ENCODE peak calls at places on chromosomes 3 and 15, in seven cellular contexts. One of them, this sample, is unnamed.

GRCh38 chr15:80831606-80832224 is 52.5 kb downstream of the CEMIP start:
- DNase-seq in endothelial cell: no peak
- DNase-seq in brain microvascular endothelial cell: no peak
- DNase-seq in AG09309: no peak
- DNase-seq in psoas muscle: no peak
- DNase-seq in activated B cell treated with CpG ODN at 0.5 μM for 24 hours: no peak
- DNase-seq in mammary epithelial cell: no peak
- DNase-seq in this sample: no peak

GRCh38 chr15:67064607-67065530 is 533 bp upstream of the SMAD3 start:
- DNase-seq in endothelial cell: peak
- DNase-seq in brain microvascular endothelial cell: no peak
- DNase-seq in AG09309: no peak
- DNase-seq in psoas muscle: no peak
- DNase-seq in activated B cell treated with CpG ODN at 0.5 μM for 24 hours: no peak
- DNase-seq in mammary epithelial cell: no peak
- DNase-seq in this sample: peak

GRCh38 chr3:134933997-134934396 is 138.9 kb downstream of the EPHB1 start:
- DNase-seq in endothelial cell: no peak
- DNase-seq in brain microvascular endothelial cell: no peak
- DNase-seq in AG09309: no peak
- DNase-seq in psoas muscle: no peak
- DNase-seq in activated B cell treated with CpG ODN at 0.5 μM for 24 hours: no peak
- DNase-seq in mammary epithelial cell: no peak
- DNase-seq in this sample: no peak

GRCh38 chr3:111936967-111937366 is 41.9 kb upstream of the ABHD10 start:
- DNase-seq in endothelial cell: no peak
- DNase-seq in brain microvascular endothelial cell: no peak
- DNase-seq in AG09309: no peak
- DNase-seq in psoas muscle: no peak
- DNase-seq in activated B cell treated with CpG ODN at 0.5 μM for 24 hours: no peak
- DNase-seq in mammary epithelial cell: no peak
- DNase-seq in this sample: no peak

GRCh38 chr15:99719096-99719541 is 14.1 kb downstream of the LYSMD4 start:
- DNase-seq in endothelial cell: no peak
- DNase-seq in brain microvascular endothelial cell: peak
- DNase-seq in AG09309: peak
- DNase-seq in psoas muscle: no peak
- DNase-seq in activated B cell treated with CpG ODN at 0.5 μM for 24 hours: no peak
- DNase-seq in mammary epithelial cell: peak
- DNase-seq in this sample: no peak

GRCh38 chr3:36677331-36678007 is 86.9 kb downstream of the DCLK3 start:
- DNase-seq in endothelial cell: no peak
- DNase-seq in brain microvascular endothelial cell: peak
- DNase-seq in AG09309: peak
- DNase-seq in psoas muscle: no peak
- DNase-seq in activated B cell treated with CpG ODN at 0.5 μM for 24 hours: no peak
- DNase-seq in mammary epithelial cell: peak
- DNase-seq in this sample: no peak

GRCh38 chr3:13371100-13372075 is 48.7 kb downstream of the NUP210 start:
- DNase-seq in endothelial cell: no peak
- DNase-seq in brain microvascular endothelial cell: no peak
- DNase-seq in AG09309: no peak
- DNase-seq in psoas muscle: no peak
- DNase-seq in activated B cell treated with CpG ODN at 0.5 μM for 24 hours: no peak
- DNase-seq in mammary epithelial cell: no peak
- DNase-seq in this sample: no peak

GRCh38 chr15:71128939-71129562 is 13.8 kb downstream of the THSD4 start:
- DNase-seq in endothelial cell: no peak
- DNase-seq in brain microvascular endothelial cell: no peak
- DNase-seq in AG09309: no peak
- DNase-seq in psoas muscle: no peak
- DNase-seq in activated B cell treated with CpG ODN at 0.5 μM for 24 hours: no peak
- DNase-seq in mammary epithelial cell: peak
- DNase-seq in this sample: no peak

GRCh38 chr3:195259564-195260285 is 11.2 kb downstream of the XXYLT1 start:
- DNase-seq in endothelial cell: peak
- DNase-seq in brain microvascular endothelial cell: peak
- DNase-seq in AG09309: peak
- DNase-seq in psoas muscle: peak
- DNase-seq in activated B cell treated with CpG ODN at 0.5 μM for 24 hours: peak
- DNase-seq in mammary epithelial cell: peak
- DNase-seq in this sample: peak

GRCh38 chr3:102233881-102234280 is 200.9 kb upstream of the ZPLD1 start:
- DNase-seq in endothelial cell: no peak
- DNase-seq in brain microvascular endothelial cell: no peak
- DNase-seq in AG09309: no peak
- DNase-seq in psoas muscle: no peak
- DNase-seq in activated B cell treated with CpG ODN at 0.5 μM for 24 hours: no peak
- DNase-seq in mammary epithelial cell: no peak
- DNase-seq in this sample: no peak

GRCh38 chr3:171491412-171491811 is 31.2 kb upstream of the TNIK start:
- DNase-seq in endothelial cell: no peak
- DNase-seq in brain microvascular endothelial cell: no peak
- DNase-seq in AG09309: no peak
- DNase-seq in psoas muscle: no peak
- DNase-seq in activated B cell treated with CpG ODN at 0.5 μM for 24 hours: no peak
- DNase-seq in mammary epithelial cell: no peak
- DNase-seq in this sample: no peak

GRCh38 chr3:170144437-170144843 is 37.1 kb downstream of the PHC3 start:
- DNase-seq in endothelial cell: no peak
- DNase-seq in brain microvascular endothelial cell: no peak
- DNase-seq in AG09309: no peak
- DNase-seq in psoas muscle: no peak
- DNase-seq in activated B cell treated with CpG ODN at 0.5 μM for 24 hours: no peak
- DNase-seq in mammary epithelial cell: no peak
- DNase-seq in this sample: no peak

GRCh38 chr15:68701886-68702285 is 118.8 kb downstream of the ANP32A start:
- DNase-seq in endothelial cell: no peak
- DNase-seq in brain microvascular endothelial cell: no peak
- DNase-seq in AG09309: no peak
- DNase-seq in psoas muscle: no peak
- DNase-seq in activated B cell treated with CpG ODN at 0.5 μM for 24 hours: no peak
- DNase-seq in mammary epithelial cell: no peak
- DNase-seq in this sample: no peak

GRCh38 chr15:65029736-65030208 is 333 bp upstream of the MTFMT start:
- DNase-seq in endothelial cell: no peak
- DNase-seq in brain microvascular endothelial cell: no peak
- DNase-seq in AG09309: no peak
- DNase-seq in psoas muscle: no peak
- DNase-seq in activated B cell treated with CpG ODN at 0.5 μM for 24 hours: no peak
- DNase-seq in mammary epithelial cell: no peak
- DNase-seq in this sample: no peak

GRCh38 chr15:65028338-65028737 is 1.1 kb downstream of the MTFMT start:
- DNase-seq in endothelial cell: no peak
- DNase-seq in brain microvascular endothelial cell: no peak
- DNase-seq in AG09309: no peak
- DNase-seq in psoas muscle: no peak
- DNase-seq in activated B cell treated with CpG ODN at 0.5 μM for 24 hours: no peak
- DNase-seq in mammary epithelial cell: no peak
- DNase-seq in this sample: no peak

GRCh38 chr15:65027593-65027992 is 1.8 kb downstream of the MTFMT start:
- DNase-seq in endothelial cell: no peak
- DNase-seq in brain microvascular endothelial cell: no peak
- DNase-seq in AG09309: no peak
- DNase-seq in psoas muscle: no peak
- DNase-seq in activated B cell treated with CpG ODN at 0.5 μM for 24 hours: no peak
- DNase-seq in mammary epithelial cell: no peak
- DNase-seq in this sample: no peak

GRCh38 chr15:65026756-65027155 is 2.7 kb downstream of the MTFMT start:
- DNase-seq in endothelial cell: no peak
- DNase-seq in brain microvascular endothelial cell: no peak
- DNase-seq in AG09309: no peak
- DNase-seq in psoas muscle: no peak
- DNase-seq in activated B cell treated with CpG ODN at 0.5 μM for 24 hours: no peak
- DNase-seq in mammary epithelial cell: no peak
- DNase-seq in this sample: no peak

DNA sequence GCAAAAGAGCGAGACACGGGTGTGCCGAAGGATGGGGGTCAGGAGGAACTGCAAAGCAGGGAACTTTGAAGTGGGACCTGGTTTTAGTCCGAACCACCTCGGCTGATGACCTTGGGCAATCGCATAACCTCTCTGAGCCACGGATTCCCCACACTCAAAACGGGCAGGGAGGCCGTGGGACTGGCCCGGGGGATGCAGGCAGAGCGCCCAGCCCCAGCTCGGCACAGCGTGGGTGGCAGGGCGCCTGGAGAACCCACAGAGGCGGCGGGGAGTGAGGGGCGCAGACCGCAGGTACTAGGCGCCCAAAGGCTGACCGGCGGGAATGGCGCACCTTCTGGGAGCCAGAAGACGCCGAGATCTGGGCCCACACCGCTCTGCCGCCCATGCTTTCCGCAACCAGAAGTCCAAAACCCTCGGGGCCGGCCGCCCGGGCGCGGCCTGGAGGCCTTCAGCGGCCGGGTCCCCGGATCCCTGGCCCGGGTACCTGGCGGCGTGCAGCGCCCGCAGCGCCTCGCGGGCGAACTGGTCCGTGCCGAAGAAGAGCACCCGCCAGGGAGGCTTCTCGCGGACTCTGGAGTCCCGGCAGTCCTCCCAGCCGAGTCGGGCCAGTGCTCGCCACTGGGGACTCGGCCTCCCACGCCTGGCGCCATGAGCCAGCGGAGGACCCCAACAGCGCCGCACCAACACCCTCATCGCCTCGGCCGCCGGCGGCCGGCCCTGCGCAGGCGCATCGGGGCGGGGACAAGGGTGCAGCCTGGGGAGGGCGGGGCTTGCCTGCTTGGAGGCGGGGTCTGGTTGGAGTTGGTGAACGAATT is at the start of gene MTFMT:
- DNase-seq in endothelial cell: peak
- DNase-seq in brain microvascular endothelial cell: peak
- DNase-seq in AG09309: peak
- DNase-seq in psoas muscle: peak
- DNase-seq in activated B cell treated with CpG ODN at 0.5 μM for 24 hours: peak
- DNase-seq in mammary epithelial cell: peak
- DNase-seq in this sample: peak
- TF ChIP-seq CTCF in endothelial cell: no peak
- TF ChIP-seq CTCF in brain microvascular endothelial cell: no peak
- TF ChIP-seq CTCF in AG09309: no peak
- TF ChIP-seq CTCF in psoas muscle: peak
- TF ChIP-seq CTCF in activated B cell treated with CpG ODN at 0.5 μM for 24 hours: no peak
- TF ChIP-seq CTCF in mammary epithelial cell: peak
- TF ChIP-seq CTCF in this sample: peak

GRCh38 chr3:138845771-138846173 is 11.0 kb upstream of the PIK3CB start:
- DNase-seq in endothelial cell: no peak
- DNase-seq in brain microvascular endothelial cell: no peak
- DNase-seq in AG09309: no peak
- DNase-seq in psoas muscle: no peak
- DNase-seq in activated B cell treated with CpG ODN at 0.5 μM for 24 hours: no peak
- DNase-seq in mammary epithelial cell: no peak
- DNase-seq in this sample: no peak

GRCh38 chr3:138846350-138846756 is 11.6 kb upstream of the PIK3CB start:
- DNase-seq in endothelial cell: no peak
- DNase-seq in brain microvascular endothelial cell: no peak
- DNase-seq in AG09309: no peak
- DNase-seq in psoas muscle: no peak
- DNase-seq in activated B cell treated with CpG ODN at 0.5 μM for 24 hours: no peak
- DNase-seq in mammary epithelial cell: no peak
- DNase-seq in this sample: no peak

GRCh38 chr3:138842483-138843188 is 7.9 kb upstream of the PIK3CB start:
- DNase-seq in endothelial cell: no peak
- DNase-seq in brain microvascular endothelial cell: no peak
- DNase-seq in AG09309: no peak
- DNase-seq in psoas muscle: no peak
- DNase-seq in activated B cell treated with CpG ODN at 0.5 μM for 24 hours: no peak
- DNase-seq in mammary epithelial cell: no peak
- DNase-seq in this sample: no peak

GRCh38 chr3:138848696-138849095 is 14.0 kb upstream of the PIK3CB start:
- DNase-seq in endothelial cell: no peak
- DNase-seq in brain microvascular endothelial cell: no peak
- DNase-seq in AG09309: no peak
- DNase-seq in psoas muscle: no peak
- DNase-seq in activated B cell treated with CpG ODN at 0.5 μM for 24 hours: no peak
- DNase-seq in mammary epithelial cell: no peak
- DNase-seq in this sample: no peak

GRCh38 chr3:138845071-138845685 is 10.4 kb upstream of the PIK3CB start:
- DNase-seq in endothelial cell: peak
- DNase-seq in brain microvascular endothelial cell: no peak
- DNase-seq in AG09309: no peak
- DNase-seq in psoas muscle: no peak
- DNase-seq in activated B cell treated with CpG ODN at 0.5 μM for 24 hours: no peak
- DNase-seq in mammary epithelial cell: no peak
- DNase-seq in this sample: no peak
- TF ChIP-seq CTCF in endothelial cell: no peak
- TF ChIP-seq CTCF in brain microvascular endothelial cell: no peak
- TF ChIP-seq CTCF in AG09309: no peak
- TF ChIP-seq CTCF in psoas muscle: no peak
- TF ChIP-seq CTCF in activated B cell treated with CpG ODN at 0.5 μM for 24 hours: no peak
- TF ChIP-seq CTCF in mammary epithelial cell: no peak
- TF ChIP-seq CTCF in this sample: no peak

GRCh38 chr3:141306276-141306675 is 62.0 kb upstream of the ZBTB38 start:
- DNase-seq in endothelial cell: no peak
- DNase-seq in brain microvascular endothelial cell: no peak
- DNase-seq in AG09309: no peak
- DNase-seq in psoas muscle: no peak
- DNase-seq in activated B cell treated with CpG ODN at 0.5 μM for 24 hours: no peak
- DNase-seq in mammary epithelial cell: no peak
- DNase-seq in this sample: no peak

GRCh38 chr3:141306922-141307321 is 61.4 kb upstream of the ZBTB38 start:
- DNase-seq in endothelial cell: no peak
- DNase-seq in brain microvascular endothelial cell: no peak
- DNase-seq in AG09309: no peak
- DNase-seq in psoas muscle: no peak
- DNase-seq in activated B cell treated with CpG ODN at 0.5 μM for 24 hours: no peak
- DNase-seq in mammary epithelial cell: no peak
- DNase-seq in this sample: no peak

GRCh38 chr3:141307351-141308059 is 60.8 kb upstream of the ZBTB38 start:
- DNase-seq in endothelial cell: no peak
- DNase-seq in brain microvascular endothelial cell: no peak
- DNase-seq in AG09309: no peak
- DNase-seq in psoas muscle: no peak
- DNase-seq in activated B cell treated with CpG ODN at 0.5 μM for 24 hours: no peak
- DNase-seq in mammary epithelial cell: no peak
- DNase-seq in this sample: no peak

GRCh38 chr3:141303481-141304223 is 64.7 kb upstream of the ZBTB38 start:
- DNase-seq in endothelial cell: peak
- DNase-seq in brain microvascular endothelial cell: peak
- DNase-seq in AG09309: peak
- DNase-seq in psoas muscle: no peak
- DNase-seq in activated B cell treated with CpG ODN at 0.5 μM for 24 hours: no peak
- DNase-seq in mammary epithelial cell: peak
- DNase-seq in this sample: peak

DNA sequence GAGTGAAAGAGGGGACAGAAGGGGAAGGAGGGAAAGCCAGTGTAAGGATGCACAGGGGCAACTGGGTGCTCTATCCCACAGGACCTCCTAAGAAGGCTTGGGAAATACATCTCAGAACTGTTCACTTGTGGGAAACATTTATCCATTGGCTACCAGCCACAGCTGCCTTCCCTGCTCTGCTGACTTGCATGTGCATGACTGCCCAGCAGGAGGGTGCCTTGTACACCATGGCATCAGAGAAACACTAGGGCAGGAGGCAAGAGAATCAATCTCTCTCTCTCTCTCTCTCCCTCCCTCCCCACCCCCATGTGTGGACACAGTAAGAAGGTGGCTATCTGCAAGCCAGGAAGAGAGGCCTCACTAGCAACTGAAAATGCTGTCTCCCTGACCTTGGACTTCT is 62.9 kb upstream of the ZBTB38 start:
- DNase-seq in endothelial cell: no peak
- DNase-seq in brain microvascular endothelial cell: peak
- DNase-seq in AG09309: peak
- DNase-seq in psoas muscle: no peak
- DNase-seq in activated B cell treated with CpG ODN at 0.5 μM for 24 hours: no peak
- DNase-seq in mammary epithelial cell: peak
- DNase-seq in this sample: no peak
- TF ChIP-seq CTCF in endothelial cell: no peak
- TF ChIP-seq CTCF in brain microvascular endothelial cell: peak
- TF ChIP-seq CTCF in AG09309: peak
- TF ChIP-seq CTCF in psoas muscle: no peak
- TF ChIP-seq CTCF in activated B cell treated with CpG ODN at 0.5 μM for 24 hours: no peak
- TF ChIP-seq CTCF in mammary epithelial cell: peak
- TF ChIP-seq CTCF in this sample: no peak

GRCh38 chr3:2166552-2166951 is 67.9 kb downstream of the CNTN4 start:
- DNase-seq in endothelial cell: no peak
- DNase-seq in brain microvascular endothelial cell: no peak
- DNase-seq in AG09309: no peak
- DNase-seq in psoas muscle: no peak
- DNase-seq in activated B cell treated with CpG ODN at 0.5 μM for 24 hours: no peak
- DNase-seq in mammary epithelial cell: no peak
- DNase-seq in this sample: no peak
- TF ChIP-seq CTCF in endothelial cell: no peak
- TF ChIP-seq CTCF in brain microvascular endothelial cell: no peak
- TF ChIP-seq CTCF in AG09309: no peak
- TF ChIP-seq CTCF in psoas muscle: no peak
- TF ChIP-seq CTCF in activated B cell treated with CpG ODN at 0.5 μM for 24 hours: no peak
- TF ChIP-seq CTCF in mammary epithelial cell: no peak
- TF ChIP-seq CTCF in this sample: peak